ENCODE peak calls at places on chromosomes 2 and 18, in eight cellular contexts. One of them, this sample, is unnamed.
A peak's percentile ranks its signal among the peaks of the same experiment; 100 is the strongest.

GRCh38 chr2:240107386-240107785 is 28.7 kb downstream of the COPS9 start:
- DNase-seq in tibial artery: no peak
- DNase-seq in bronchial epithelial cell: no peak
- DNase-seq in WERI-Rb-1: no peak
- DNase-seq in IMR-90: no peak
- DNase-seq in GM23248: no peak
- DNase-seq in Panc1: no peak
- DNase-seq in ascending aorta: no peak
- DNase-seq in this sample: no peak

GRCh38 chr2:20225294-20226151 is 593 bp upstream of the SDC1 start:
- DNase-seq in tibial artery: peak; percentile 54
- DNase-seq in bronchial epithelial cell: peak; percentile 71
- DNase-seq in WERI-Rb-1: peak; percentile 93
- DNase-seq in IMR-90: peak; percentile 50
- DNase-seq in GM23248: peak; percentile 64
- DNase-seq in Panc1: no peak
- DNase-seq in ascending aorta: no peak
- DNase-seq in this sample: no peak

GRCh38 chr2:144650886-144651285 is 131.0 kb upstream of the ZEB2 start:
- DNase-seq in tibial artery: no peak
- DNase-seq in bronchial epithelial cell: no peak
- DNase-seq in WERI-Rb-1: no peak
- DNase-seq in IMR-90: no peak
- DNase-seq in GM23248: no peak
- DNase-seq in Panc1: no peak
- DNase-seq in ascending aorta: no peak
- DNase-seq in this sample: no peak

GRCh38 chr18:35478520-35479435 is 19.0 kb downstream of the INO80C start:
- DNase-seq in tibial artery: no peak
- DNase-seq in bronchial epithelial cell: peak; percentile 100
- DNase-seq in WERI-Rb-1: no peak
- DNase-seq in IMR-90: peak; percentile 86
- DNase-seq in GM23248: peak; percentile 95
- DNase-seq in Panc1: peak; percentile 89
- DNase-seq in ascending aorta: no peak
- DNase-seq in this sample: peak; percentile 4

GRCh38 chr2:11571170-11571569 is 37.3 kb downstream of the GREB1 start:
- DNase-seq in tibial artery: peak; percentile 33
- DNase-seq in bronchial epithelial cell: no peak
- DNase-seq in WERI-Rb-1: no peak
- DNase-seq in IMR-90: no peak
- DNase-seq in GM23248: no peak
- DNase-seq in Panc1: no peak
- DNase-seq in ascending aorta: no peak
- DNase-seq in this sample: no peak

GRCh38 chr18:68874361-68874760 is 76.5 kb downstream of the CCDC102B start:
- DNase-seq in tibial artery: no peak
- DNase-seq in bronchial epithelial cell: no peak
- DNase-seq in WERI-Rb-1: no peak
- DNase-seq in IMR-90: peak; percentile 41
- DNase-seq in GM23248: peak; percentile 29
- DNase-seq in Panc1: no peak
- DNase-seq in ascending aorta: no peak
- DNase-seq in this sample: peak; percentile 13

GRCh38 chr2:190062053-190062452 is 476 bp downstream of the MSTN start:
- DNase-seq in tibial artery: no peak
- DNase-seq in bronchial epithelial cell: no peak
- DNase-seq in WERI-Rb-1: no peak
- DNase-seq in IMR-90: no peak
- DNase-seq in GM23248: peak; percentile 18
- DNase-seq in Panc1: no peak
- DNase-seq in ascending aorta: no peak
- DNase-seq in this sample: no peak

GRCh38 chr2:224958873-224959272 is 83.4 kb downstream of the DOCK10 start:
- DNase-seq in tibial artery: no peak
- DNase-seq in bronchial epithelial cell: no peak
- DNase-seq in WERI-Rb-1: no peak
- DNase-seq in IMR-90: no peak
- DNase-seq in GM23248: no peak
- DNase-seq in Panc1: no peak
- DNase-seq in ascending aorta: no peak
- DNase-seq in this sample: no peak

GRCh38 chr18:35110554-35111058 is 69.4 kb downstream of the MAPRE2 start:
- DNase-seq in tibial artery: no peak
- DNase-seq in bronchial epithelial cell: no peak
- DNase-seq in WERI-Rb-1: no peak
- DNase-seq in IMR-90: peak; percentile 26
- DNase-seq in GM23248: no peak
- DNase-seq in Panc1: no peak
- DNase-seq in ascending aorta: no peak
- DNase-seq in this sample: no peak

GRCh38 chr18:58716046-58716766 is 44.9 kb downstream of the MALT1 start:
- DNase-seq in tibial artery: no peak
- DNase-seq in bronchial epithelial cell: no peak
- DNase-seq in WERI-Rb-1: no peak
- DNase-seq in IMR-90: peak; percentile 56
- DNase-seq in GM23248: no peak
- DNase-seq in Panc1: no peak
- DNase-seq in ascending aorta: no peak
- DNase-seq in this sample: no peak

GRCh38 chr2:20585710-20586378 is 65.1 kb downstream of the HS1BP3 start:
- DNase-seq in tibial artery: peak; percentile 63
- DNase-seq in bronchial epithelial cell: no peak
- DNase-seq in WERI-Rb-1: no peak
- DNase-seq in IMR-90: no peak
- DNase-seq in GM23248: no peak
- DNase-seq in Panc1: no peak
- DNase-seq in ascending aorta: peak; percentile 5
- DNase-seq in this sample: no peak

GRCh38 chr18:53909668-53910067 is 314.8 kb downstream of the MBD2 start:
- DNase-seq in tibial artery: no peak
- DNase-seq in bronchial epithelial cell: peak; percentile 29
- DNase-seq in WERI-Rb-1: peak; percentile 44
- DNase-seq in IMR-90: peak; percentile 1
- DNase-seq in GM23248: peak; percentile 48
- DNase-seq in Panc1: no peak
- DNase-seq in ascending aorta: no peak
- DNase-seq in this sample: no peak

GRCh38 chr2:221833972-221834371 is 261.9 kb upstream of the EPHA4 start:
- DNase-seq in tibial artery: no peak
- DNase-seq in bronchial epithelial cell: no peak
- DNase-seq in WERI-Rb-1: no peak
- DNase-seq in IMR-90: no peak
- DNase-seq in GM23248: no peak
- DNase-seq in Panc1: no peak
- DNase-seq in ascending aorta: no peak
- DNase-seq in this sample: no peak

GRCh38 chr2:238989484-238989883 is 141.6 kb downstream of the TWIST2 start:
- DNase-seq in tibial artery: peak; percentile 33
- DNase-seq in bronchial epithelial cell: no peak
- DNase-seq in WERI-Rb-1: no peak
- DNase-seq in IMR-90: no peak
- DNase-seq in GM23248: no peak
- DNase-seq in Panc1: no peak
- DNase-seq in ascending aorta: no peak
- DNase-seq in this sample: no peak

GRCh38 chr2:113157108-113157896 is 16.5 kb upstream of the PSD4 start:
- DNase-seq in tibial artery: peak; percentile 49
- DNase-seq in bronchial epithelial cell: peak; percentile 45
- DNase-seq in WERI-Rb-1: no peak
- DNase-seq in IMR-90: no peak
- DNase-seq in GM23248: peak; percentile 58
- DNase-seq in Panc1: no peak
- DNase-seq in ascending aorta: no peak
- DNase-seq in this sample: no peak

GRCh38 chr2:197163755-197164753 is 146.5 kb downstream of the ANKRD44 start:
- DNase-seq in tibial artery: no peak
- DNase-seq in bronchial epithelial cell: no peak
- DNase-seq in WERI-Rb-1: peak; percentile 7
- DNase-seq in IMR-90: no peak
- DNase-seq in GM23248: no peak
- DNase-seq in Panc1: no peak
- DNase-seq in ascending aorta: no peak
- DNase-seq in this sample: no peak

DNA sequence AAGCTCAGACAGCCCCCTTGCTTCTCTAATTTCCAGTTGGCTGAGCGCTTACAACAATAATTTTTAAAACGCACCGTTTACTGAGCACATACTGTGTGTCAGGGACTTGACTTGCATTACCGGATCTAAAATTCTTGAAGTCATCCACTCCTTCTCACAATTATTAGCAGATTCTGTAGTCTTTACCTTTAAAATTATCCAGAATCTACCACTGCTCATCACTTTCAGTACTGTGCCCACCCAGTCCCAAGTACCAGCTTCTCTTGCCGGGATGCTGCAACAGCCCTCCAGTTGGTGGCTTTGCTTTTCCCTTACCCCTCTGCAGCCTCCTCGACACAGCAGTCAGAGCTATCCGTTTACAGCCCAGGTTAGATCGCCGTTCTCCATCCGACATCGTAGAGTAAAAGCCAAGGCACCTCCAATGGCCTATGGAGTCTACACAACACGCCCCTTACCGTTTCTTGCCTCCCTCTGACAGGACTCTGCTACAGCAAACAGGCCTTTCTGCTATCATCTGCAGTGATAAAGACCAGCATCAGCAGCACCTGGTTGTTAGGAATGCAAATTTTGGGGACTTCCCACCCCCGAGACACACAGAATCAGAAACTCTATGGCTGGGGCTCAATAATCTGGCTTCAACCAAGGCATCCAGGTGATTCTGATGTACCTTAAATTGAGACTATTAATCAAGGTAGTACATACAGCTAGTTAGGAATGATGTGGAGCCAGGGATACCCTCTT is 75.2 kb upstream of the TSPYL6 start:
- DNase-seq in tibial artery: no peak
- DNase-seq in bronchial epithelial cell: no peak
- DNase-seq in WERI-Rb-1: no peak
- DNase-seq in IMR-90: no peak
- DNase-seq in GM23248: no peak
- DNase-seq in Panc1: no peak
- DNase-seq in ascending aorta: no peak
- DNase-seq in this sample: no peak
- H3K4me3 ChIP-seq in tibial artery: peak overlapping the region; percentile 65
- H3K4me3 ChIP-seq in bronchial epithelial cell: peak overlapping the region; percentile 61
- H3K4me3 ChIP-seq in WERI-Rb-1: peak overlapping the region; percentile 54
- H3K4me3 ChIP-seq in IMR-90: peak overlapping the region; percentile 78
- H3K4me3 ChIP-seq in GM23248: peak overlapping the region; percentile 78
- H3K4me3 ChIP-seq in Panc1: peak overlapping the region; percentile 78
- H3K4me3 ChIP-seq in ascending aorta: peak overlapping the region; percentile 67
- H3K4me3 ChIP-seq in this sample: peak overlapping the region; percentile 72

GRCh38 chr18:47531759-47532158 is 280.3 kb upstream of the SKOR2 start:
- DNase-seq in tibial artery: no peak
- DNase-seq in bronchial epithelial cell: no peak
- DNase-seq in WERI-Rb-1: peak; percentile 24
- DNase-seq in IMR-90: no peak
- DNase-seq in GM23248: no peak
- DNase-seq in Panc1: no peak
- DNase-seq in ascending aorta: no peak
- DNase-seq in this sample: no peak

GRCh38 chr18:47528343-47528742 is 276.9 kb upstream of the SKOR2 start:
- DNase-seq in tibial artery: no peak
- DNase-seq in bronchial epithelial cell: no peak
- DNase-seq in WERI-Rb-1: no peak
- DNase-seq in IMR-90: no peak
- DNase-seq in GM23248: no peak
- DNase-seq in Panc1: no peak
- DNase-seq in ascending aorta: no peak
- DNase-seq in this sample: no peak

GRCh38 chr18:47526147-47526546 is 274.7 kb upstream of the SKOR2 start:
- DNase-seq in tibial artery: no peak
- DNase-seq in bronchial epithelial cell: no peak
- DNase-seq in WERI-Rb-1: no peak
- DNase-seq in IMR-90: no peak
- DNase-seq in GM23248: no peak
- DNase-seq in Panc1: no peak
- DNase-seq in ascending aorta: no peak
- DNase-seq in this sample: no peak

GRCh38 chr18:47530695-47531094 is 279.2 kb upstream of the SKOR2 start:
- DNase-seq in tibial artery: no peak
- DNase-seq in bronchial epithelial cell: no peak
- DNase-seq in WERI-Rb-1: no peak
- DNase-seq in IMR-90: no peak
- DNase-seq in GM23248: no peak
- DNase-seq in Panc1: no peak
- DNase-seq in ascending aorta: no peak
- DNase-seq in this sample: no peak
- H3K27me3 ChIP-seq in tibial artery: peaks cover 20% of the 10 kb centered on the region
- H3K27me3 ChIP-seq in bronchial epithelial cell: no peaks in the 10 kb centered on the region
- H3K27me3 ChIP-seq in WERI-Rb-1: no peaks in the 10 kb centered on the region
- H3K27me3 ChIP-seq in IMR-90: no peaks in the 10 kb centered on the region
- H3K27me3 ChIP-seq in GM23248: peaks cover 3% of the 10 kb centered on the region
- H3K27me3 ChIP-seq in Panc1: no peaks in the 10 kb centered on the region
- H3K27me3 ChIP-seq in ascending aorta: no peaks in the 10 kb centered on the region
- H3K27me3 ChIP-seq in this sample: no peaks in the 10 kb centered on the region

GRCh38 chr2:166167451-166167850 is 39.6 kb upstream of the SCN1A start:
- DNase-seq in tibial artery: no peak
- DNase-seq in bronchial epithelial cell: no peak
- DNase-seq in WERI-Rb-1: no peak
- DNase-seq in IMR-90: peak; percentile 39
- DNase-seq in GM23248: no peak
- DNase-seq in Panc1: no peak
- DNase-seq in ascending aorta: no peak
- DNase-seq in this sample: no peak
- H3K36me3 ChIP-seq in tibial artery: no peaks in the 10 kb centered on the region
- H3K36me3 ChIP-seq in bronchial epithelial cell: no peaks in the 10 kb centered on the region
- H3K36me3 ChIP-seq in WERI-Rb-1: no peaks in the 10 kb centered on the region
- H3K36me3 ChIP-seq in IMR-90: no peaks in the 10 kb centered on the region
- H3K36me3 ChIP-seq in GM23248: no peaks in the 10 kb centered on the region
- H3K36me3 ChIP-seq in Panc1: no peaks in the 10 kb centered on the region
- H3K36me3 ChIP-seq in ascending aorta: no peaks in the 10 kb centered on the region
- H3K36me3 ChIP-seq in this sample: no peaks in the 10 kb centered on the region

GRCh38 chr2:17069564-17069963 is 403.9 kb upstream of the CYRIA start:
- DNase-seq in tibial artery: no peak
- DNase-seq in bronchial epithelial cell: no peak
- DNase-seq in WERI-Rb-1: no peak
- DNase-seq in IMR-90: no peak
- DNase-seq in GM23248: peak; percentile 10
- DNase-seq in Panc1: no peak
- DNase-seq in ascending aorta: no peak
- DNase-seq in this sample: no peak
- H3K4me3 ChIP-seq in tibial artery: no peak overlapping the region
- H3K4me3 ChIP-seq in bronchial epithelial cell: no peak overlapping the region
- H3K4me3 ChIP-seq in WERI-Rb-1: no peak overlapping the region
- H3K4me3 ChIP-seq in IMR-90: no peak overlapping the region
- H3K4me3 ChIP-seq in GM23248: no peak overlapping the region
- H3K4me3 ChIP-seq in Panc1: no peak overlapping the region
- H3K4me3 ChIP-seq in ascending aorta: no peak overlapping the region
- H3K4me3 ChIP-seq in this sample: no peak overlapping the region

GRCh38 chr18:10457798-10458197 is 3.4 kb downstream of the APCDD1 start:
- DNase-seq in tibial artery: no peak
- DNase-seq in bronchial epithelial cell: no peak
- DNase-seq in WERI-Rb-1: no peak
- DNase-seq in IMR-90: peak; percentile 24
- DNase-seq in GM23248: no peak
- DNase-seq in Panc1: no peak
- DNase-seq in ascending aorta: no peak
- DNase-seq in this sample: no peak
- H3K27me3 ChIP-seq in tibial artery: no peaks in the 10 kb centered on the region
- H3K27me3 ChIP-seq in bronchial epithelial cell: peaks cover 33% of the 10 kb centered on the region
- H3K27me3 ChIP-seq in WERI-Rb-1: no peaks in the 10 kb centered on the region
- H3K27me3 ChIP-seq in IMR-90: peaks cover 41% of the 10 kb centered on the region
- H3K27me3 ChIP-seq in GM23248: peaks cover 47% of the 10 kb centered on the region
- H3K27me3 ChIP-seq in Panc1: peaks cover 43% of the 10 kb centered on the region
- H3K27me3 ChIP-seq in ascending aorta: no peaks in the 10 kb centered on the region
- H3K27me3 ChIP-seq in this sample: peaks cover 5% of the 10 kb centered on the region

GRCh38 chr2:175066411-175066810 is 61.2 kb upstream of the CHN1 start:
- DNase-seq in tibial artery: no peak
- DNase-seq in bronchial epithelial cell: no peak
- DNase-seq in WERI-Rb-1: no peak
- DNase-seq in IMR-90: no peak
- DNase-seq in GM23248: no peak
- DNase-seq in Panc1: no peak
- DNase-seq in ascending aorta: no peak
- DNase-seq in this sample: no peak
- H3K36me3 ChIP-seq in tibial artery: no peaks in the 10 kb centered on the region
- H3K36me3 ChIP-seq in bronchial epithelial cell: no peaks in the 10 kb centered on the region
- H3K36me3 ChIP-seq in WERI-Rb-1: no peaks in the 10 kb centered on the region
- H3K36me3 ChIP-seq in IMR-90: peaks cover 2% of the 10 kb centered on the region
- H3K36me3 ChIP-seq in GM23248: no peaks in the 10 kb centered on the region
- H3K36me3 ChIP-seq in Panc1: no peaks in the 10 kb centered on the region
- H3K36me3 ChIP-seq in ascending aorta: no peaks in the 10 kb centered on the region
- H3K36me3 ChIP-seq in this sample: peaks cover 3% of the 10 kb centered on the region